ENCODE peak calls at places on chromosomes 16 and 17, in four cellular contexts. B is activated naive CD4-positive, alpha-beta T cell; K is Caki2; F is stimulated activated naive CD8-positive, alpha-beta T cell treated with anti-CD3 and anti-CD28 coated beads, Interleukin-15, Interleukin-2, amounts not matched to agents 100 U/mL and 50 U/mL, for 24 hours. X is an unnamed sample.

GRCh38 chr16:84156342-84156784 is 11.3 kb downstream of the DNAAF1 start:
- DNase-seq in B (no peak), K (peak; percentile 87), F (no peak), X (no peak)

GRCh38 chr16:85556456-85557082 is 56.6 kb upstream of the GSE1 start:
- DNase-seq in B (peak; percentile 30), K (peak; percentile 18), F (peak; percentile 72), X (peak; percentile 71)

GRCh38 chr16:89944773-89945172 is 3.8 kb upstream of the DEF8 start:
- DNase-seq in B (no peak), K (no peak), F (no peak), X (no peak)

GRCh38 chr17:61157246-61157887 is 242.3 kb upstream of the TBX2 start:
- DNase-seq in B (no peak), K (no peak), F (no peak), X (no peak)

GRCh38 chr17:74524751-74525725 is 6.2 kb downstream of the CD300LB start:
- DNase-seq in B (no peak), K (no peak), F (no peak), X (no peak)

GRCh38 chr17:81249233-81250040 is 10.3 kb downstream of the NDUFAF8 start:
- DNase-seq in B (no peak), K (no peak), F (no peak), X (no peak)

GRCh38 chr16:89860747-89861304 is 12.6 kb upstream of the TCF25 start:
- DNase-seq in B (peak; percentile 69), K (peak; percentile 38), F (peak; percentile 84), X (peak; percentile 83)

GRCh38 chr16:73955255-73955654 is 341.4 kb upstream of the PSMD7 start:
- DNase-seq in B (no peak), K (no peak), F (no peak), X (no peak)

GRCh38 chr17:70098030-70098429 is 23.0 kb downstream of the KCNJ16 start:
- DNase-seq in B (no peak), K (no peak), F (no peak), X (no peak)

GRCh38 chr16:50863673-50864144 is 121.8 kb downstream of the CYLD start:
- DNase-seq in B (no peak), K (no peak), F (no peak), X (no peak)

GRCh38 chr16:19704321-19705130 is 13.5 kb downstream of the KNOP1 start:
- DNase-seq in B (no peak), K (peak; percentile 72), F (no peak), X (peak; percentile 52)

GRCh38 chr16:21265104-21265825 is 12.8 kb downstream of the CRYM start:
- DNase-seq in B (no peak), K (peak; percentile 69), F (no peak), X (no peak)

GRCh38 chr17:34499576-34499975 is 79.8 kb upstream of the TMEM132E start:
- DNase-seq in B (no peak), K (peak; percentile 37), F (peak; percentile 11), X (peak; percentile 28)

GRCh38 chr17:64174686-64175456 is 44.9 kb upstream of the ERN1 start:
- DNase-seq in B (no peak), K (peak; percentile 26), F (no peak), X (no peak)

GRCh38 chr16:70331588-70332358 is 14.9 kb upstream of the DDX19A start:
- DNase-seq in B (no peak), K (peak; percentile 25), F (peak; percentile 11), X (no peak)

GRCh38 chr17:68909066-68909465 is 46.1 kb downstream of the ABCA8 start:
- DNase-seq in B (no peak), K (peak; percentile 74), F (no peak), X (peak; percentile 78)

GRCh38 chr16:84368327-84368996 is at the start of gene ATP2C2:
- DNase-seq in B (no peak), K (no peak), F (no peak), X (peak; percentile 80)

GRCh38 chr16:69260506-69260905 is 50.6 kb upstream of the VPS4A start:
- DNase-seq in B (no peak), K (no peak), F (no peak), X (no peak)

GRCh38 chr17:50074227-50074626 is 18.3 kb downstream of the ITGA3 start:
- DNase-seq in B (no peak), K (no peak), F (no peak), X (no peak)

GRCh38 chr16:15493416-15494181 is 59.2 kb downstream of the BMERB1 start:
- DNase-seq in B (no peak), K (peak; percentile 63), F (peak; percentile 3), X (no peak)

GRCh38 chr17:45222273-45222993 is 748 bp downstream of the FMNL1 start:
- DNase-seq in B (peak; percentile 42), K (no peak), F (peak; percentile 79), X (no peak)

GRCh38 chr16:23410176-23410575 is 42.8 kb downstream of the COG7 start:
- DNase-seq in B (no peak), K (no peak), F (no peak), X (no peak)

GRCh38 chr16:83968483-83968865 is 430 bp downstream of the NECAB2 start:
- DNase-seq in B (no peak), K (no peak), F (no peak), X (no peak)

GRCh38 chr17:21285164-21286065 is 904 bp downstream of the MAP2K3 start:
- DNase-seq in B (no peak), K (peak; percentile 41), F (no peak), X (no peak)

GRCh38 chr16:4214215-4214621 is 27.7 kb downstream of the SRL start:
- DNase-seq in B (no peak), K (peak; percentile 81), F (no peak), X (peak; percentile 93)

GRCh38 chr17:16075949-16076348 is 76.3 kb downstream of the TTC19 start:
- DNase-seq in B (no peak), K (no peak), F (no peak), X (no peak)

GRCh38 chr17:31491794-31492171 is 100.3 kb downstream of the RAB11FIP4 start:
- DNase-seq in B (no peak), K (no peak), F (no peak), X (no peak)

GRCh38 chr16:63602206-63602927 is 1519.5 kb downstream of the CDH11 start:
- DNase-seq in B (no peak), K (no peak), F (no peak), X (no peak)

GRCh38 chr17:9424071-9424640 is 151.5 kb downstream of the STX8 start:
- DNase-seq in B (no peak), K (no peak), F (no peak), X (no peak)

GRCh38 chr17:65553646-65554567 is 7.5 kb downstream of the AXIN2 start:
- DNase-seq in B (no peak), K (no peak), F (no peak), X (no peak)

GRCh38 chr16:72125635-72126428 is 32.2 kb downstream of the DHX38 start:
- DNase-seq in B (no peak), K (no peak), F (no peak), X (no peak)

GRCh38 chr17:39665642-39666221 is 583 bp downstream of the TCAP start:
- DNase-seq in B (no peak), K (no peak), F (peak; percentile 19), X (no peak)

GRCh38 chr16:85718153-85718477 is 29.4 kb upstream of the GINS2 start:
- DNase-seq in B (no peak), K (no peak), F (no peak), X (no peak)

GRCh38 chr16:50902457-50902856 is 160.6 kb downstream of the CYLD start:
- DNase-seq in B (no peak), K (peak; percentile 19), F (no peak), X (no peak)

GRCh38 chr17:57577751-57578607 is 167.1 kb downstream of the CCDC182 start:
- DNase-seq in B (no peak), K (no peak), F (no peak), X (no peak)

GRCh38 chr17:69672924-69673323 is 258.4 kb downstream of the MAP2K6 start:
- DNase-seq in B (no peak), K (no peak), F (no peak), X (no peak)

GRCh38 chr17:83183951-83184506 is 104.6 kb downstream of the METRNL start:
- DNase-seq in B (no peak), K (no peak), F (peak; percentile 2), X (no peak)

X was measured in RWPE1.